ENCODE peak calls at places on chromosome 5, in four cellular contexts. F is GM23338; I is activated CD4-positive, alpha-beta T cell treated with anti-CD3 and anti-CD28 coated beads, Interleukin-2, amount 50 U/mL, for 4 hours; G is stimulated activated CD4-positive, alpha-beta T cell treated with anti-CD3 and anti-CD28 coated beads, Interleukin-2, amount 100 ng/mL, for 24 hours. O is an unnamed sample.

GRCh38 chr5:5784114-5784513 is 361.6 kb downstream of the ICE1 start:
- DNase-seq in G (no peak), I (no peak), F (no peak), O (no peak)

GRCh38 chr5:9771079-9771478 is 140.9 kb upstream of the TAS2R1 start:
- DNase-seq in F (no peak), G (no peak), I (no peak), O (no peak)

GRCh38 chr5:139481580-139482049 is 943 bp downstream of the STING1 start:
- DNase-seq in I (no peak), G (peak), F (peak), O (no peak)

GRCh38 chr5:132180134-132180745 is 47.4 kb downstream of the P4HA2 start:
- DNase-seq in G (no peak), I (no peak), F (peak), O (peak)

GRCh38 chr5:102223542-102224444 is 72.3 kb downstream of the SLCO4C1 start:
- DNase-seq in I (no peak), G (no peak), F (peak), O (peak)

GRCh38 chr5:162685302-162685701 is 617.7 kb downstream of the GABRG2 start:
- DNase-seq in I (no peak), G (no peak), F (no peak), O (no peak)

GRCh38 chr5:157108961-157109360 is at the start of gene HAVCR2:
- DNase-seq in F (no peak), I (peak), G (peak), O (peak)

GRCh38 chr5:150945947-150946346 is 41.2 kb upstream of the ZNF300 start:
- DNase-seq in G (no peak), F (no peak), I (no peak), O (no peak)

GRCh38 chr5:142012186-142012785 is 541 bp downstream of the GNPDA1 start:
- DNase-seq in G (peak), I (peak), F (peak), O (peak)

GRCh38 chr5:174615986-174616500 is 108.3 kb upstream of the MSX2 start:
- DNase-seq in F (no peak), G (no peak), I (no peak), O (no peak)

GRCh38 chr5:75052461-75053285 is at the start of gene GCNT4:
- DNase-seq in G (peak), I (peak), F (peak), O (no peak)

GRCh38 chr5:135341021-135341666 is 57.9 kb downstream of the MACROH2A1 start:
- DNase-seq in I (no peak), G (no peak), F (no peak), O (no peak)

GRCh38 chr5:103624035-103624461 is 61.5 kb upstream of the NUDT12 start:
- DNase-seq in G (no peak), I (no peak), F (no peak), O (no peak)

GRCh38 chr5:83368317-83368716 is 103.2 kb upstream of the VCAN start:
- DNase-seq in I (no peak), G (no peak), F (no peak), O (no peak)

GRCh38 chr5:14199902-14200301 is 56.8 kb downstream of the TRIO start:
- DNase-seq in F (no peak), G (no peak), I (no peak), O (no peak)

GRCh38 chr5:140224658-140225057 is 49.7 kb downstream of the CYSTM1 start:
- DNase-seq in I (no peak), F (no peak), G (no peak), O (no peak)

GRCh38 chr5:38292228-38292627 is 33.9 kb downstream of the EGFLAM start:
- DNase-seq in F (peak), I (no peak), G (no peak), O (no peak)

GRCh38 chr5:10642367-10642766 is 78.5 kb downstream of the ANKRD33B start:
- DNase-seq in I (no peak), F (no peak), G (no peak), O (no peak)

GRCh38 chr5:55604611-55605067 is 69.9 kb upstream of the PLPP1 start:
- DNase-seq in G (no peak), F (no peak), I (no peak), O (no peak)

GRCh38 chr5:148469446-148470062 is 85.8 kb downstream of the FBXO38 start:
- DNase-seq in I (no peak), F (no peak), G (no peak), O (no peak)

GRCh38 chr5:114953559-114953958 is 216.1 kb downstream of the TRIM36 start:
- DNase-seq in I (no peak), F (no peak), G (no peak), O (no peak)

O was measured in MM.1S.